ENCODE peak calls at places on chromosomes 5 and 9, in eight cellular contexts. D is naive thymus-derived CD4-positive, alpha-beta T cell; P is GM23248; R is adrenal gland; G is heart left ventricle; O is RWPE1; X is OCI-LY7; N is pancreas. H is an unnamed sample.

GRCh38 chr5:1004598-1005361 is 3.8 kb upstream of the NKD2 start:
- DNase-seq in R (peak; percentile 76), P (peak; percentile 72), D (peak; percentile 52), N (peak; percentile 58), O (no peak), X (no peak), G (peak; percentile 76), H (peak; percentile 90)

GRCh38 chr5:139955616-139956283 is 87.3 kb downstream of the NRG2 start:
- DNase-seq in X (no peak), G (no peak), P (no peak), O (no peak), D (no peak), R (peak; percentile 47), N (no peak), H (no peak)

GRCh38 chr9:125600194-125600593 is 106.8 kb downstream of the MAPKAP1 start:
- DNase-seq in R (peak; percentile 76), O (no peak), G (no peak), N (peak; percentile 32), D (no peak), P (peak; percentile 8), X (no peak), H (no peak)

GRCh38 chr9:3336951-3337350 is 188.8 kb downstream of the RFX3 start:
- DNase-seq in N (no peak), D (no peak), X (no peak), O (no peak), P (no peak), R (no peak), G (no peak), H (no peak)

GRCh38 chr5:61675015-61675692 is 343.1 kb downstream of the ZSWIM6 start:
- DNase-seq in R (no peak), O (no peak), D (no peak), P (no peak), G (no peak), N (no peak), X (no peak), H (no peak)

GRCh38 chr9:36401179-36401740 is 1.2 kb upstream of the RNF38 start:
- DNase-seq in N (no peak), R (peak; percentile 82), O (peak; percentile 93), D (no peak), X (no peak), P (peak; percentile 90), G (no peak), H (peak; percentile 97)

GRCh38 chr5:54703568-54704255 is 186.2 kb downstream of the SNX18 start:
- DNase-seq in R (no peak), P (peak; percentile 55), X (no peak), N (no peak), O (no peak), D (no peak), G (no peak), H (no peak)

GRCh38 chr9:80586786-80587185 is 1015.0 kb downstream of the TLE4 start:
- DNase-seq in G (no peak), N (no peak), R (no peak), P (no peak), O (no peak), X (no peak), D (no peak), H (no peak)

GRCh38 chr5:33379757-33380156 is 61.0 kb upstream of the TARS1 start:
- DNase-seq in D (no peak), R (no peak), N (no peak), O (no peak), X (peak; percentile 67), G (no peak), P (peak; percentile 44), H (no peak)

GRCh38 chr9:98022447-98022846 is 34.1 kb upstream of the NANS start:
- DNase-seq in G (no peak), N (no peak), D (no peak), O (no peak), P (peak; percentile 85), R (peak; percentile 51), X (no peak), H (no peak)
- H3K27ac ChIP-seq in G (peak overlapping the region; percentile 48), N (no peak overlapping the region), D (no peak overlapping the region), O (peak overlapping the region; percentile 39), P (peak overlapping the region; percentile 65), R (no peak overlapping the region), X (no peak overlapping the region), H (peak overlapping the region; percentile 60)

GRCh38 chr9:115653231-115653630 is 500.4 kb upstream of the PAPPA start:
- DNase-seq in D (no peak), P (peak; percentile 80), O (no peak), G (no peak), X (no peak), R (no peak), N (no peak), H (no peak)

GRCh38 chr9:115643948-115644727 is 509.5 kb upstream of the PAPPA start:
- DNase-seq in D (no peak), N (no peak), X (no peak), R (no peak), P (no peak), G (no peak), O (no peak), H (no peak)

GRCh38 chr9:115650768-115651167 is 502.8 kb upstream of the PAPPA start:
- DNase-seq in R (no peak), P (peak; percentile 89), D (no peak), G (no peak), X (no peak), O (no peak), N (no peak), H (peak; percentile 26)

GRCh38 chr9:115651456-115651855 is 502.1 kb upstream of the PAPPA start:
- DNase-seq in G (no peak), R (no peak), N (no peak), X (no peak), D (no peak), P (peak; percentile 56), O (no peak), H (no peak)

DNA sequence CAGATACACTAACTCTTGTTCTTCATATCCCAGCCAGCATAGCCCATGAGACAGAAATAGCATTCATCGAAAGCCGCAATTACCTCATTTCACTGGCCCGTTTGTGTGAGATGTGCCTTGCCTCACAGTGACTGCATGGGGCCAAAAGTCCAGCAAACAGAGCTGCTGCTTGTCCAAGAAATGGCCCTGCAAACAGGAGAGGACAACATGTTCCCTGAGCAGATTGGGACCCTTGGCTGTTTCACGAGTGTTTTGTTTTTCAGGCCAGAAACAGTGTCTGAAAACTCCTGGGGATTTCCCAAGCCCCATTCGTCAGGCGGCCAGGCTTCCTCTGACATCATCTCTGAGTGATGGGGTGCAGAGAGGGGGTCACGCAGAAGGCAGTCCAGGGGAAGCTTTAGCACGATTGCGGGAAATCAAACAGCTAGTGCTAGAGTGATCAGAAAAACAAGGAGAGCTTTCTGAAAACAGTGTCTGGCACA is 503.6 kb upstream of the PAPPA start:
- DNase-seq in N (peak; percentile 32), R (peak; percentile 82), X (no peak), G (peak; percentile 52), P (peak; percentile 66), D (no peak), O (no peak), H (no peak)
- H3K27ac ChIP-seq in N (peak overlapping the region; percentile 21), R (peak overlapping the region; percentile 53), X (no peak overlapping the region), G (peak overlapping the region; percentile 54), P (peak overlapping the region; percentile 96), D (no peak overlapping the region), O (no peak overlapping the region), H (peak overlapping the region; percentile 96)

GRCh38 chr5:133029321-133029720 is 3.0 kb upstream of the ZCCHC10 start:
- DNase-seq in G (no peak), P (no peak), D (no peak), N (no peak), R (no peak), X (no peak), O (no peak), H (no peak)
- H3K27ac ChIP-seq in G (no peak overlapping the region), P (no peak overlapping the region), D (no peak overlapping the region), N (no peak overlapping the region), R (no peak overlapping the region), X (peak overlapping the region; percentile 39), O (no peak overlapping the region), H (no peak overlapping the region)

GRCh38 chr9:120841930-120842684 is 615 bp downstream of the PSMD5 start:
- DNase-seq in D (no peak), X (peak; percentile 28), G (no peak), O (peak; percentile 49), R (no peak), N (no peak), P (peak; percentile 63), H (peak; percentile 34)
- H3K27ac ChIP-seq in D (peak overlapping the region; percentile 98), X (peak overlapping the region; percentile 59), G (peak overlapping the region; percentile 96), O (peak overlapping the region; percentile 92), R (peak overlapping the region; percentile 96), N (peak overlapping the region; percentile 97), P (peak overlapping the region; percentile 91), H (peak overlapping the region; percentile 94)

DNA sequence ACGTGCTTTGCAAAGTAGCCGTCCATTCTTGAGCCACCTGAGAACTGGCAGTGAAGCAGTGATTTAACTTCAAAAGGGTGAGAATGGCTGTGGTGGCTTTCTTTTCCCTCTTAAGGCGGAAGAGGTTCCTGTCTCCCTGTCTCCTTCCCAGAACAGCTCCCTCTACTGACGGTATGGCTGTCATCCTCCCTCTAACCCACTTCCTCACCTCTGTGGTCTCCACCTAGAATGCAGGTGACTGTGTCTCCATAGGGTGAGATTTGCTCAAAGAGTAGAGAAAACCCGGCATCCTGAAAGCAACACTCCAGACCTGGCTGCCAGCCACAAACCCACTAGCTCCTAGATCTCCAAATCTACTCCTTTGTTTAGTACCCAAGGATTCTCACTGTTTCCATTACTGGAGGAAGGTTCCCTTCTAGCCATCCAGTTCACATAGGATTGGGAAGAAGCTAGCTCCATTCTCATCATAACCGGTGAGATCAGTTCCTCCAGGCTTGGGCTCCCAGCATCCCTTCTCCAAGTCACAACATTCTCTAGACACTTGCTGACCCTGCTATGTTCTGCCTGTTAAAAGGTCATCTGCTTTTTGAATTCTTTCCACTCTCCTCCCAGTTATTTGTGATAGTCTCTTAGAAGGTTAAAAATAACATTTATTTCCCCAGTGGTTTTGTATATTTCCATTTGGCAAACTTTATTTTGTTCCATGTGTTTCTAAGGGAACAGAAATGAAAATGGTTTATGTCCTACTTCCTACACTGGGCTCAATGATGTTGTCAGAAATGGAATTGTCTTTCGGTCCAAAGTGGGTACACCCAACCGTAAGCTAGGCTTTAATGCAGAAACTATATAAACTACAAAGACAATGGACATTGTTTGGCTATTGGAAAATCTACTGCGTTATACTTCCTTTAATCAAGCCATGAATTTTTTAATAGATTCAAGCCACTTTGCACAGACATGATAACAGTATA is 269.4 kb downstream of the CWC27 start:
- DNase-seq in G (peak; percentile 37), O (no peak), D (no peak), P (peak; percentile 20), N (no peak), X (peak; percentile 47), R (no peak), H (peak; percentile 74)
- H3K27ac ChIP-seq in G (peak overlapping the region; percentile 96), O (no peak overlapping the region), D (no peak overlapping the region), P (peak overlapping the region; percentile 98), N (no peak overlapping the region), X (no peak overlapping the region), R (peak overlapping the region; percentile 42), H (peak overlapping the region; percentile 94)

H was measured in osteoblast.